ENCODE peak calls at places on chromosomes 5 and 9, in eight cellular contexts. R is stimulated activated CD8-positive, alpha-beta memory T cell treated with anti-CD3 and anti-CD28 coated beads, Interleukin-15, amount 100 ng/mL, for 4 hours; X is A549; G is SW 1271; W is effector memory CD8-positive, alpha-beta T cell; I is GM18507; A is GOT3; S is GM13977. Z is an unnamed sample.
A peak's percentile ranks its signal among the peaks of the same experiment; 100 is the strongest.

GRCh38 chr9:132671620-132672412 is 1.6 kb downstream of the GTF3C4 start:
- DNase-seq in R (no peak), X (no peak), G (no peak), W (no peak), I (no peak), A (no peak), S (no peak), Z (no peak)

GRCh38 chr9:126226991-126227937 is 99.4 kb upstream of the MVB12B start:
- DNase-seq in R (no peak), X (no peak), G (no peak), W (no peak), I (no peak), A (no peak), S (no peak), Z (no peak)

GRCh38 chr5:53261245-53261644 is 151.7 kb upstream of the MOCS2 start:
- DNase-seq in R (no peak), X (no peak), G (no peak), W (no peak), I (no peak), A (no peak), S (no peak), Z (no peak)

GRCh38 chr5:79971156-79971555 is 19.9 kb downstream of the MTX3 start:
- DNase-seq in R (no peak), X (no peak), G (no peak), W (no peak), I (no peak), A (no peak), S (no peak), Z (peak; percentile 47)

GRCh38 chr5:153267506-153267905 is 223.0 kb upstream of the GRIA1 start:
- DNase-seq in R (no peak), X (no peak), G (no peak), W (no peak), I (no peak), A (no peak), S (no peak), Z (no peak)

GRCh38 chr5:61631438-61631941 is 299.4 kb downstream of the ZSWIM6 start:
- DNase-seq in R (no peak), X (no peak), G (no peak), W (no peak), I (no peak), A (no peak), S (no peak), Z (no peak)

GRCh38 chr5:131361677-131362315 is 97.9 kb downstream of the CDC42SE2 start:
- DNase-seq in R (no peak), X (no peak), G (no peak), W (no peak), I (no peak), A (no peak), S (no peak), Z (no peak)

GRCh38 chr5:55187370-55187769 is 14.4 kb upstream of the CDC20B start:
- DNase-seq in R (no peak), X (no peak), G (peak; percentile 49), W (no peak), I (no peak), A (no peak), S (no peak), Z (no peak)

GRCh38 chr5:34499001-34499734 is 157.0 kb upstream of the RAI14 start:
- DNase-seq in R (no peak), X (no peak), G (no peak), W (no peak), I (no peak), A (no peak), S (no peak), Z (no peak)

GRCh38 chr9:96040591-96041461 is 165.3 kb downstream of the ERCC6L2 start:
- DNase-seq in R (no peak), X (no peak), G (no peak), W (no peak), I (no peak), A (no peak), S (no peak), Z (no peak)

GRCh38 chr5:93735378-93735777 is 6.0 kb downstream of the POU5F2 start:
- DNase-seq in R (no peak), X (no peak), G (no peak), W (no peak), I (no peak), A (no peak), S (no peak), Z (no peak)

GRCh38 chr5:165920655-165921054 is 2370.8 kb upstream of the WWC1 start:
- DNase-seq in R (no peak), X (no peak), G (no peak), W (no peak), I (no peak), A (no peak), S (no peak), Z (no peak)

GRCh38 chr9:35313911-35314310 is 152.1 kb downstream of the UNC13B start:
- DNase-seq in R (no peak), X (no peak), G (no peak), W (no peak), I (no peak), A (no peak), S (no peak), Z (no peak)

GRCh38 chr5:154898210-154898609 is 39.8 kb downstream of the CNOT8 start:
- DNase-seq in R (no peak), X (no peak), G (no peak), W (no peak), I (no peak), A (no peak), S (no peak), Z (no peak)

GRCh38 chr5:150637245-150638052 is 3.0 kb upstream of the SYNPO start:
- DNase-seq in R (no peak), X (peak; percentile 94), G (peak; percentile 89), W (no peak), I (no peak), A (no peak), S (no peak), Z (peak; percentile 69)

GRCh38 chr9:20353931-20354652 is 268.2 kb downstream of the MLLT3 start:
- DNase-seq in R (no peak), X (no peak), G (no peak), W (no peak), I (no peak), A (no peak), S (no peak), Z (no peak)

GRCh38 chr5:142896325-142897007 is 126.3 kb downstream of the ARHGAP26 start:
- DNase-seq in R (no peak), X (no peak), G (no peak), W (no peak), I (no peak), A (no peak), S (no peak), Z (no peak)

GRCh38 chr9:126663661-126664072 is 49.9 kb downstream of the LMX1B start:
- DNase-seq in R (no peak), X (no peak), G (no peak), W (no peak), I (no peak), A (no peak), S (no peak), Z (no peak)

GRCh38 chr5:160774646-160775313 is 77.2 kb downstream of the ATP10B start:
- DNase-seq in R (no peak), X (no peak), G (no peak), W (no peak), I (no peak), A (no peak), S (no peak), Z (no peak)

GRCh38 chr9:85417674-85418073 is 324.1 kb downstream of the AGTPBP1 start:
- DNase-seq in R (no peak), X (no peak), G (no peak), W (no peak), I (no peak), A (no peak), S (no peak), Z (no peak)

GRCh38 chr5:175688352-175689146 is 30.7 kb downstream of the HRH2 start:
- DNase-seq in R (no peak), X (no peak), G (no peak), W (no peak), I (no peak), A (no peak), S (no peak), Z (no peak)

GRCh38 chr5:138831703-138832102 is 43.4 kb downstream of the LRRTM2 start:
- DNase-seq in R (no peak), X (no peak), G (no peak), W (no peak), I (no peak), A (no peak), S (no peak), Z (no peak)

GRCh38 chr9:98523231-98523901 is 185.4 kb downstream of the GABBR2 start:
- DNase-seq in R (no peak), X (no peak), G (peak; percentile 10), W (no peak), I (no peak), A (no peak), S (no peak), Z (no peak)

GRCh38 chr9:104774831-104775573 is 11.1 kb downstream of the NIPSNAP3B start:
- DNase-seq in R (no peak), X (no peak), G (no peak), W (no peak), I (no peak), A (no peak), S (peak; percentile 51), Z (no peak)

GRCh38 chr9:20331095-20331685 is 291.1 kb downstream of the MLLT3 start:
- DNase-seq in R (no peak), X (no peak), G (no peak), W (no peak), I (no peak), A (no peak), S (no peak), Z (no peak)

GRCh38 chr5:133006653-133007052 is 19.7 kb downstream of the ZCCHC10 start:
- DNase-seq in R (no peak), X (no peak), G (no peak), W (no peak), I (no peak), A (no peak), S (no peak), Z (no peak)

GRCh38 chr9:35604578-35605335 is at the start of gene TESK1:
- DNase-seq in R (peak; percentile 62), X (peak; percentile 90), G (peak; percentile 55), W (peak; percentile 76), I (peak; percentile 84), A (peak; percentile 10), S (peak; percentile 96), Z (no peak)

GRCh38 chr9:127844821-127845359 is 9.6 kb downstream of the ENG start:
- DNase-seq in R (no peak), X (no peak), G (no peak), W (no peak), I (no peak), A (no peak), S (no peak), Z (no peak)

GRCh38 chr9:79256691-79257213 is 315.0 kb upstream of the TLE4 start:
- DNase-seq in R (no peak), X (no peak), G (no peak), W (no peak), I (no peak), A (no peak), S (no peak), Z (no peak)